ENCODE peak calls at places on chromosome 21, in ten cellular contexts. P, Q, W, D, M, L, E, A, K and F are unnamed samples.

GRCh38 chr21:45590726-45591618 is 48.7 kb upstream of the SLC19A1 start:
- DNase-seq in P (no peak), Q (peak), W (peak), D (peak), M (peak), L (no peak), E (no peak), A (peak), K (no peak), F (no peak)

GRCh38 chr21:41000838-41001237 is 153.9 kb upstream of the DSCAM start:
- DNase-seq in P (no peak), Q (no peak), W (no peak), D (no peak), M (no peak), L (no peak), E (no peak), A (no peak), K (no peak), F (no peak)

GRCh38 chr21:42526379-42526727 is 12.7 kb downstream of the SLC37A1 start:
- DNase-seq in P (no peak), Q (no peak), W (no peak), D (no peak), M (peak), L (no peak), E (no peak), A (no peak), K (peak), F (no peak)

GRCh38 chr21:46110499-46111192 is 12.7 kb downstream of the COL6A2 start:
- DNase-seq in P (peak), Q (peak), W (no peak), D (no peak), M (no peak), L (no peak), E (no peak), A (no peak), K (peak), F (no peak)

GRCh38 chr21:44643911-44644310 is 2.3 kb upstream of the KRTAP10-11 start:
- DNase-seq in P (no peak), Q (no peak), W (no peak), D (no peak), M (peak), L (no peak), E (no peak), A (no peak), K (no peak), F (no peak)

GRCh38 chr21:46183910-46184624 is at the start of gene SPATC1L:
- DNase-seq in P (peak), Q (peak), W (peak), D (peak), M (peak), L (peak), E (no peak), A (peak), K (peak), F (no peak)

GRCh38 chr21:32705139-32705538 is 22.7 kb downstream of the SYNJ1 start:
- DNase-seq in P (no peak), Q (no peak), W (no peak), D (no peak), M (no peak), L (peak), E (peak), A (no peak), K (no peak), F (no peak)

GRCh38 chr21:35911412-35912191 is 148.7 kb downstream of the SETD4 start:
- DNase-seq in P (no peak), Q (no peak), W (no peak), D (no peak), M (no peak), L (no peak), E (no peak), A (no peak), K (no peak), F (no peak)

GRCh38 chr21:45010096-45010495 is 64.3 kb upstream of the ADARB1 start:
- DNase-seq in P (no peak), Q (no peak), W (no peak), D (no peak), M (no peak), L (no peak), E (no peak), A (no peak), K (no peak), F (no peak)

GRCh38 chr21:15370576-15370975 is 305.8 kb upstream of the NRIP1 start:
- DNase-seq in P (no peak), Q (no peak), W (no peak), D (no peak), M (peak), L (no peak), E (no peak), A (no peak), K (no peak), F (no peak)